ENCODE peak calls at places on chromosomes 12 and 14, in seven cellular contexts. D, Q, J, A, E, Z and K are unnamed samples.

GRCh38 chr14:34199585-34199984 is 248.7 kb upstream of the EGLN3 start:
- DNase-seq in D (no peak), Q (no peak), J (no peak), A (no peak), E (no peak), Z (no peak), K (no peak)

GRCh38 chr12:115710104-115710564 is 567.4 kb downstream of the MED13L start:
- DNase-seq in D (no peak), Q (no peak), J (peak), A (no peak), E (no peak), Z (no peak), K (no peak)

GRCh38 chr14:99389171-99389826 is 91.4 kb downstream of the SETD3 start:
- DNase-seq in D (peak), Q (peak), J (peak), A (peak), E (peak), Z (peak), K (no peak)

GRCh38 chr14:22314183-22314820 is 274.7 kb downstream of the DAD1 start:
- DNase-seq in D (peak), Q (no peak), J (peak), A (no peak), E (no peak), Z (no peak), K (no peak)

GRCh38 chr12:131713349-131713748 is 2.5 kb downstream of the SFSWAP start:
- DNase-seq in D (no peak), Q (no peak), J (no peak), A (no peak), E (no peak), Z (no peak), K (no peak)

GRCh38 chr12:1473418-1473817 is 121.0 kb downstream of the FBXL14 start:
- DNase-seq in D (no peak), Q (no peak), J (no peak), A (no peak), E (peak), Z (peak), K (no peak)

GRCh38 chr12:5026342-5026938 is 17.2 kb upstream of the KCNA5 start:
- DNase-seq in D (no peak), Q (no peak), J (no peak), A (no peak), E (no peak), Z (no peak), K (no peak)

GRCh38 chr12:12338528-12339168 is 11.4 kb downstream of the MANSC1 start:
- DNase-seq in D (no peak), Q (no peak), J (no peak), A (no peak), E (no peak), Z (no peak), K (no peak)

GRCh38 chr12:113203852-113204760 is 17.2 kb upstream of the TPCN1 start:
- DNase-seq in D (no peak), Q (no peak), J (no peak), A (no peak), E (no peak), Z (no peak), K (no peak)

GRCh38 chr14:58677525-58677924 is 39.8 kb downstream of the DACT1 start:
- DNase-seq in D (no peak), Q (no peak), J (no peak), A (no peak), E (no peak), Z (no peak), K (no peak)

GRCh38 chr12:2891240-2892053 is 756 bp downstream of the TULP3 start:
- DNase-seq in D (peak), Q (peak), J (peak), A (peak), E (no peak), Z (peak), K (peak)

GRCh38 chr12:50103767-50104321 is at the start of gene GPD1:
- DNase-seq in D (peak), Q (peak), J (no peak), A (no peak), E (no peak), Z (no peak), K (peak)

GRCh38 chr12:19025582-19025981 is 104.0 kb upstream of the PLEKHA5 start:
- DNase-seq in D (no peak), Q (no peak), J (peak), A (no peak), E (no peak), Z (no peak), K (no peak)

GRCh38 chr12:122523280-122523679 is 3.5 kb downstream of the RSRC2 start:
- DNase-seq in D (no peak), Q (no peak), J (no peak), A (no peak), E (no peak), Z (no peak), K (no peak)

GRCh38 chr14:52332269-52332668 is 18.2 kb downstream of the PTGER2 start:
- DNase-seq in D (no peak), Q (no peak), J (no peak), A (no peak), E (no peak), Z (no peak), K (no peak)

GRCh38 chr12:125861299-125862281 is 796.4 kb downstream of the AACS start:
- DNase-seq in D (no peak), Q (peak), J (no peak), A (no peak), E (no peak), Z (peak), K (peak)

GRCh38 chr12:95173392-95174251 is 43.6 kb downstream of the FGD6 start:
- DNase-seq in D (no peak), Q (peak), J (peak), A (no peak), E (no peak), Z (no peak), K (no peak)

GRCh38 chr14:81406863-81407262 is 6.7 kb upstream of the STON2 start:
- DNase-seq in D (no peak), Q (peak), J (no peak), A (no peak), E (no peak), Z (no peak), K (no peak)

GRCh38 chr14:74660863-74661262 is 48.8 kb upstream of the LTBP2 start:
- DNase-seq in D (no peak), Q (no peak), J (no peak), A (no peak), E (no peak), Z (no peak), K (no peak)

GRCh38 chr14:74663884-74664283 is 49.0 kb downstream of the AREL1 start:
- DNase-seq in D (no peak), Q (peak), J (no peak), A (no peak), E (no peak), Z (no peak), K (no peak)

GRCh38 chr14:74664717-74665116 is 48.2 kb downstream of the AREL1 start:
- DNase-seq in D (no peak), Q (no peak), J (no peak), A (no peak), E (no peak), Z (no peak), K (no peak)

GRCh38 chr14:74660167-74660566 is 48.1 kb upstream of the LTBP2 start:
- DNase-seq in D (no peak), Q (no peak), J (no peak), A (no peak), E (no peak), Z (no peak), K (no peak)

DNA sequence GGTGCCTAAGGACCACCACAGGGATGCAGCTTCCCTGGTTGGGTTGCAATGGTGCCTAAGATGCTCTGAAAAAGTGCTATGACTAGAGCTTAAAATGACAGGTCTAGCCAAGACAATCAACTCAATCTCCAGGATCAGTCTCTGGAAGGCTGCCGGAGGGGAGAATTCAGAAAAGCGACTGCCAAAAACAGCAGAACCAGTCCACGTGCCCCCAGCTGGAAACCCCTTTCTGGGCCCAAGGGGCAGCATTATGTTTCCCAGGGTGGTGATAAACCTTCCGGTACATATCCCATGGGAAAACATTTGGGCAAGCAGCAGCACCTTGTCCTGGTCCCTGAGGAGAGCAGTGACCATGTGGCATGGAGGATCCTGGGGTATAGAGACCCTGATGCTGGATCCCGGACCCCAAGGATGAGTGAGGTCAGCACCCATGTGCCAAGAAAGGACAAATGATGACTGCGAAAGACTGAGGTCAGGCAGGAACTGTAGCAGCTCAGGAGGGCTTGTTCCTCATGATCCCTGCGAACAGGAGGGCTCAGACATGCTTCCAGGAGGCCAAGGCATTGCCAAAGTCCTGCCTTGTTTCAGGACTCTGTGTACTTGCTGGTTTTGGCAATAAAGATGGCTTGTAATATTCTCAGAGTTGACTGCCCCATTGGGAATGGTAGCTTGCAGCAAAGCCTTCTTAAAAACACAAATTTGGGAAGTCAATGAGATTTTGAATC is 49.9 kb upstream of the LTBP2 start:
- DNase-seq in D (no peak), Q (peak), J (no peak), A (no peak), E (no peak), Z (no peak), K (no peak)
- H3K27ac ChIP-seq in D (no peak), Q (peak), J (no peak), A (no peak), E (no peak), Z (no peak), K (no peak)

GRCh38 chr14:73785336-73785833 is 66.2 kb upstream of the PTGR2 start:
- DNase-seq in D (peak), Q (no peak), J (no peak), A (peak), E (no peak), Z (no peak), K (no peak)

GRCh38 chr14:73784065-73784987 is 67.3 kb upstream of the PTGR2 start:
- DNase-seq in D (no peak), Q (no peak), J (no peak), A (no peak), E (no peak), Z (no peak), K (no peak)

GRCh38 chr14:73782623-73783022 is 68.4 kb upstream of the PNMA1 start:
- DNase-seq in D (no peak), Q (no peak), J (no peak), A (no peak), E (no peak), Z (no peak), K (no peak)

GRCh38 chr14:73784988-73785313 is 66.7 kb upstream of the PTGR2 start:
- DNase-seq in D (no peak), Q (no peak), J (no peak), A (no peak), E (no peak), Z (no peak), K (no peak)

GRCh38 chr14:73783107-73783727 is 68.4 kb upstream of the PTGR2 start:
- DNase-seq in D (no peak), Q (no peak), J (no peak), A (no peak), E (no peak), Z (no peak), K (no peak)
- H3K27ac ChIP-seq in D (no peak), Q (peak), J (peak), A (peak), E (no peak), Z (no peak), K (no peak)

GRCh38 chr12:101935769-101936741 is 58.7 kb downstream of the DRAM1 start:
- DNase-seq in D (peak), Q (peak), J (no peak), A (no peak), E (no peak), Z (no peak), K (no peak)
- H3K27ac ChIP-seq in D (no peak), Q (peak), J (no peak), A (no peak), E (no peak), Z (no peak), K (no peak)

GRCh38 chr12:103834897-103835390 is 6.1 kb downstream of the NT5DC3 start:
- DNase-seq in D (no peak), Q (no peak), J (no peak), A (no peak), E (no peak), Z (no peak), K (no peak)
- H3K27ac ChIP-seq in D (no peak), Q (no peak), J (no peak), A (no peak), E (no peak), Z (no peak), K (no peak)